ENCODE peak calls at places on chromosomes 2 and 18, in four cellular contexts. C is fibroblast of mammary gland; N is A549; J is CD4-positive, alpha-beta memory T cell. M is an unnamed sample.

GRCh38 chr18:8480506-8481328 is 128.5 kb upstream of the RAB12 start:
- DNase-seq in N (peak), J (no peak), C (peak), M (no peak)

GRCh38 chr2:105110295-105110829 is 72.5 kb downstream of the MRPS9 start:
- DNase-seq in N (no peak), C (no peak), J (no peak), M (no peak)

GRCh38 chr2:168486440-168486839 is 30.4 kb downstream of the CERS6 start:
- DNase-seq in J (no peak), C (no peak), N (no peak), M (no peak)

GRCh38 chr18:43735570-43735969 is 458.3 kb upstream of the SYT4 start:
- DNase-seq in N (no peak), J (no peak), C (no peak), M (no peak)

GRCh38 chr18:9775172-9775571 is 67.1 kb downstream of the RAB31 start:
- DNase-seq in N (no peak), J (no peak), C (no peak), M (no peak)

GRCh38 chr2:234102112-234102511 is 51.6 kb downstream of the SPP2 start:
- DNase-seq in J (peak), N (peak), C (no peak), M (no peak)

GRCh38 chr2:65070172-65070830 is 14.1 kb downstream of the CEP68 start:
- DNase-seq in N (peak), C (peak), J (no peak), M (no peak)

GRCh38 chr2:148259674-148260073 is 238.8 kb downstream of the MBD5 start:
- DNase-seq in J (no peak), C (peak), N (peak), M (no peak)

GRCh38 chr2:201313362-201313761 is 43.8 kb downstream of the FLACC1 start:
- DNase-seq in J (no peak), C (no peak), N (no peak), M (no peak)

GRCh38 chr18:61992923-61993322 is 100.1 kb upstream of the RNF152 start:
- DNase-seq in C (peak), J (no peak), N (no peak), M (no peak)

GRCh38 chr2:241833101-241833937 is 24.3 kb downstream of the NEU4 start:
- DNase-seq in N (no peak), J (no peak), C (peak), M (no peak)

GRCh38 chr2:85231952-85232351 is 95.8 kb downstream of the TGOLN2 start:
- DNase-seq in J (no peak), C (no peak), N (no peak), M (no peak)

GRCh38 chr2:95316466-95317122 is 19.4 kb downstream of the KCNIP3 start:
- DNase-seq in C (peak), J (no peak), N (no peak), M (no peak)

GRCh38 chr2:66699481-66700180 is 264.7 kb downstream of the MEIS1 start:
- DNase-seq in J (no peak), C (no peak), N (no peak), M (no peak)

GRCh38 chr2:187390891-187391290 is 57.2 kb downstream of the CALCRL start:
- DNase-seq in C (peak), J (no peak), N (peak), M (no peak)

GRCh38 chr2:55232863-55233657 is 572 bp downstream of the RPS27A start:
- DNase-seq in C (no peak), J (peak), N (peak), M (peak)

GRCh38 chr2:201558232-201558631 is 85.1 kb downstream of the TMEM237 start:
- DNase-seq in J (no peak), C (no peak), N (no peak), M (no peak)

GRCh38 chr2:42886921-42887320 is 94.5 kb upstream of the HAAO start:
- DNase-seq in C (peak), J (no peak), N (no peak), M (no peak)

GRCh38 chr2:144995482-144995881 is 475.6 kb upstream of the ZEB2 start:
- DNase-seq in J (no peak), C (peak), N (no peak), M (no peak)

GRCh38 chr2:186068154-186068826 is 329.7 kb downstream of the FSIP2 start:
- DNase-seq in C (peak), J (no peak), N (no peak), M (no peak)

GRCh38 chr18:77108001-77108692 is 24.4 kb downstream of the MBP start:
- DNase-seq in N (no peak), J (peak), C (peak), M (no peak)

GRCh38 chr2:196823750-196824149 is 14.6 kb upstream of the C2orf66 start:
- DNase-seq in C (peak), N (peak), J (no peak), M (no peak)

GRCh38 chr2:149037851-149038250 is 648 bp upstream of the LYPD6B start:
- DNase-seq in N (no peak), C (no peak), J (no peak), M (no peak)

GRCh38 chr2:84701880-84702279 is 179.0 kb downstream of the TRABD2A start:
- DNase-seq in N (no peak), J (no peak), C (peak), M (no peak)

GRCh38 chr18:26088482-26088881 is 1.9 kb downstream of the SS18 start:
- DNase-seq in N (no peak), J (no peak), C (peak), M (no peak)

GRCh38 chr2:150619607-150620330 is 132.3 kb upstream of the RND3 start:
- DNase-seq in J (no peak), C (peak), N (peak), M (no peak)

GRCh38 chr2:137764638-137765037 is 199.6 kb upstream of the HNMT start:
- DNase-seq in N (no peak), C (no peak), J (no peak), M (no peak)

GRCh38 chr18:63087421-63088230 is 231.9 kb downstream of the BCL2 start:
- DNase-seq in J (no peak), C (peak), N (no peak), M (no peak)

GRCh38 chr2:167857406-167857805 is 390.0 kb downstream of the STK39 start:
- DNase-seq in J (no peak), C (no peak), N (no peak), M (no peak)

GRCh38 chr2:149562304-149562703 is 25.3 kb downstream of the MMADHC start:
- DNase-seq in C (peak), N (peak), J (no peak), M (no peak)

GRCh38 chr2:176093145-176093888 is 796 bp downstream of the HOXD13 start:
- DNase-seq in N (no peak), C (no peak), J (no peak), M (no peak)

GRCh38 chr2:45992021-45992745 is 305.0 kb upstream of the EPAS1 start:
- DNase-seq in N (peak), C (peak), J (no peak), M (peak)

GRCh38 chr18:34990571-34990970 is 50.6 kb upstream of the MAPRE2 start:
- DNase-seq in N (no peak), J (no peak), C (peak), M (no peak)

GRCh38 chr18:8257851-8258434 is 351.3 kb upstream of the RAB12 start:
- DNase-seq in J (no peak), C (no peak), N (no peak), M (no peak)

DNA sequence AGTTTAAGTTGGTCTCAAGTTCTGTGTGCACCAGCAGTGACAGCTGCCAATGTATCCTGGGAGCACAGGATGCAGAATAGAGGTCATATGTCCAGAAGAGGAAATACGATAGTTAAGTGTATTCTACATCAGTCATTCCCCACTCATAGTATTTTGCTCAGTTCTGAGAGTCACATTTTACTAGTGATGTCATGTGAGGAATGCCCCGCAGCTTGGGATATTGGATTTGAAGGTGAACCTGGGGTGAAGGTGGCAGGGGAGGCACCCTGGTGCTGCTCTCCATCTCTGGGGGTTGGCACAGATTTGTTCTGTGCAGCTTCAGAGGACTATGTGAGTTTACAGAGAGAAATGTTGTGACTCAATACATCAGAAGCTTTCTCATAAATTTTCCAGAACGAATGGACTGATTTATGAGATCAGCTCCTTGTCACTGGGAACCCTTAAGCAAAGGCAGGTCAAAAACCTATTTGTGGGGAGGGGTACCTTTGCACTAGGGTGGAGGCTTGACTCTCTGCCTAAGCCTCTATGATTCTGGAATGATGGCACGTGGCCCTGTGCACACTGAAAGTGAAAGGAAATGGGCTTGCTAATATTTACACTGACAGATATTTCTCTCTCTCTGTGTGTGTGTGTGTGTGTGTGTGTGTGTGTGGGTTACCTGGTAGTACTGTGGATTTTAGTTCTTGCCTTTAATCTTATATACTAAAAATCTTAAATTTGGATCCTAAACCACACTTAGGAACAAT is 95.9 kb downstream of the NEB start:
- DNase-seq in C (no peak), J (peak), N (peak), M (no peak)
- H3K4me3 ChIP-seq in C (no peak), J (no peak), N (no peak), M (no peak)

DNA sequence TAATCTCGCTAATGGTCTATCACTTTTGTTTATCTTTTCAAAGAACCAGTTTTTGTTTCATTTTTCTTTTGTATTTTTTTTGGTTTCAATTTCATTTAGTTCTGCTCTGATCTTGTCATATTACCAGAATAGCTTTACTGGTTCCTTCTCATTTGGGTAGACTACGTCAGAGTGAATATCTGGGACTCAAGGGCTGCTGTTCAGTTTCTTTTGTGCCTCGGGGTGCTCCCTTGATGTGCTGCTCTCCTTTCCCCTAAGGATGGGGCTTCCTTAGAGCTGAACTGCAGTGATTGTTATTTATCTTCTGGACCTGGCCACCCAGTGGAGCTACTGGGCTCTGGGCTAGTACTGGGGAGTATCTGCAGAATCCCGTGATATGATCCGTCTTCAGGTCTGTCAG is 29.3 kb upstream of the IL1RN start:
- DNase-seq in C (no peak), J (peak), N (no peak), M (no peak)
- H3K4me3 ChIP-seq in C (no peak), J (no peak), N (no peak), M (no peak)

GRCh38 chr2:231033147-231034132 is 3.9 kb upstream of the C2orf72 start:
- DNase-seq in J (no peak), C (no peak), N (no peak), M (no peak)
- H3K4me3 ChIP-seq in J (no peak), C (no peak), N (no peak), M (no peak)

DNA sequence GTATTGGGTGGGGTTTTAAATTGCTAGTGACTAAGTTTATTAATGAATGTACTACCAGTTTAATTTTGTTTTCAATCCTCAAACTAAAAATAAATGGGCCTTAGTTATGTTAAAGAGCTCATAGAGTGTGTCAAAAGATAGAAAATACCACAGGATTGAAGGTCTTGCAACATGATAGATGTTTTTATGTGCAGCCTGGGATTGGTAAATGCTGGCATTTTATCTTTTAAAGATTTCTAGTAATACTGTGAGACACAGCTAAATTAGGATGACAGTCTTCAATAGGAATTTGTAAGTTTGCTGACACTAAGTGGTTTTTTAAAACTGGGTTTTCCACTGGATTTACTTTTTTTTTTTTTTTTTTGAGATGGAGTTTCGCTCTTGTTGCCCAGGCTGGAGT is 122.3 kb downstream of the HAUS1 start:
- DNase-seq in C (peak), N (no peak), J (no peak), M (no peak)
- H3K4me3 ChIP-seq in C (no peak), N (no peak), J (no peak), M (no peak)

DNA sequence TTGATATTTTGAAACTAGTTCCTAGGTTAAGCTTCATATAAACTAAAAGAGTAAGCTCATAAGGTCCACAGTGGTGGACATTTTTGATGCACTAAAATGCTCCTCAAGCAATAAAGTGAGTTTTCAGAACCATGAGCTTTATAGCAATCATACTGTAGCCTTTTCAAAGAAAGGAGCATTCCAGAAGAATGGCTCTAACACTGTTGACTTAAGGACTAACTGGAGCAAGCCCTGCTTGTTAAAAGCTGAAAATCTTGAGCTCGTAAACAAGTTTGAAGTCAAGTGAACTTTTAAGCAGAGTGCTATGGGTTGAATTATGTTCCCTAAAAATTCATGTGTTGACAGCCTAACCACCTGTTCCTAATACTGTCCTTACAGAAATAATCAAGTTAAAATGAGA is 38.0 kb downstream of the KYNU start:
- DNase-seq in N (no peak), J (no peak), C (no peak), M (no peak)
- H3K4me3 ChIP-seq in N (no peak), J (no peak), C (no peak), M (no peak)

M was measured in lower lobe of right lung.